ENCODE peak calls at places on chromosomes 4 and X, in nine cellular contexts. One of them, this sample, is unnamed.

GRCh38 chrX:23888887-23889501 is 18.7 kb downstream of the APOO start:
- DNase-seq in astrocyte: peak
- DNase-seq in mammary epithelial cell: no peak
- DNase-seq in PC-3: peak
- DNase-seq in HepG2: no peak
- DNase-seq in neural progenitor cell: no peak
- DNase-seq in HCT116: no peak
- DNase-seq in fibroblast of lung: peak
- DNase-seq in GM23248: peak
- DNase-seq in this sample: no peak

GRCh38 chr4:186792994-186793393 is 69.3 kb upstream of the FAT1 start:
- DNase-seq in PC-3: no peak
- DNase-seq in neural progenitor cell: no peak
- DNase-seq in GM23248: peak
- DNase-seq in astrocyte: peak
- DNase-seq in mammary epithelial cell: no peak
- DNase-seq in HCT116: no peak
- DNase-seq in fibroblast of lung: peak
- DNase-seq in HepG2: no peak
- DNase-seq in this sample: no peak

GRCh38 chrX:111568356-111568755 is 56.9 kb downstream of the SERTM2 start:
- DNase-seq in HepG2: peak
- DNase-seq in fibroblast of lung: peak
- DNase-seq in mammary epithelial cell: peak
- DNase-seq in GM23248: peak
- DNase-seq in neural progenitor cell: peak
- DNase-seq in HCT116: peak
- DNase-seq in astrocyte: no peak
- DNase-seq in PC-3: peak
- DNase-seq in this sample: no peak

GRCh38 chr4:70392057-70392776 is 5.5 kb upstream of the OPRPN start:
- DNase-seq in fibroblast of lung: no peak
- DNase-seq in PC-3: no peak
- DNase-seq in astrocyte: no peak
- DNase-seq in HCT116: no peak
- DNase-seq in neural progenitor cell: no peak
- DNase-seq in GM23248: no peak
- DNase-seq in HepG2: no peak
- DNase-seq in mammary epithelial cell: no peak
- DNase-seq in this sample: no peak

GRCh38 chr4:118734491-118735205 is 49.5 kb downstream of the METTL14 start:
- DNase-seq in neural progenitor cell: no peak
- DNase-seq in GM23248: no peak
- DNase-seq in PC-3: no peak
- DNase-seq in fibroblast of lung: peak
- DNase-seq in HepG2: no peak
- DNase-seq in astrocyte: peak
- DNase-seq in HCT116: no peak
- DNase-seq in mammary epithelial cell: no peak
- DNase-seq in this sample: no peak

GRCh38 chr4:185203380-185204237 is at the start of gene CFAP97:
- DNase-seq in PC-3: peak
- DNase-seq in HCT116: peak
- DNase-seq in fibroblast of lung: peak
- DNase-seq in GM23248: peak
- DNase-seq in astrocyte: peak
- DNase-seq in HepG2: peak
- DNase-seq in mammary epithelial cell: peak
- DNase-seq in neural progenitor cell: peak
- DNase-seq in this sample: no peak

GRCh38 chr4:159071178-159071968 is 31.5 kb upstream of the RAPGEF2 start:
- DNase-seq in neural progenitor cell: no peak
- DNase-seq in astrocyte: peak
- DNase-seq in GM23248: peak
- DNase-seq in mammary epithelial cell: peak
- DNase-seq in HepG2: peak
- DNase-seq in fibroblast of lung: peak
- DNase-seq in PC-3: peak
- DNase-seq in HCT116: peak
- DNase-seq in this sample: no peak

GRCh38 chrX:108022491-108023089 is 22.3 kb upstream of the VSIG1 start:
- DNase-seq in astrocyte: no peak
- DNase-seq in fibroblast of lung: no peak
- DNase-seq in GM23248: no peak
- DNase-seq in HepG2: no peak
- DNase-seq in HCT116: no peak
- DNase-seq in neural progenitor cell: no peak
- DNase-seq in mammary epithelial cell: peak
- DNase-seq in PC-3: peak
- DNase-seq in this sample: no peak

GRCh38 chr4:158176108-158176507 is 3.3 kb upstream of the GASK1B start:
- DNase-seq in astrocyte: peak
- DNase-seq in HCT116: peak
- DNase-seq in mammary epithelial cell: peak
- DNase-seq in PC-3: peak
- DNase-seq in HepG2: no peak
- DNase-seq in fibroblast of lung: peak
- DNase-seq in GM23248: peak
- DNase-seq in neural progenitor cell: no peak
- DNase-seq in this sample: no peak

GRCh38 chrX:72169008-72169728 is 12.4 kb upstream of the PIN4 start:
- DNase-seq in HepG2: no peak
- DNase-seq in astrocyte: no peak
- DNase-seq in mammary epithelial cell: no peak
- DNase-seq in GM23248: peak
- DNase-seq in neural progenitor cell: no peak
- DNase-seq in PC-3: no peak
- DNase-seq in fibroblast of lung: peak
- DNase-seq in HCT116: no peak
- DNase-seq in this sample: no peak

GRCh38 chrX:50579955-50580354 is 109.3 kb upstream of the DGKK start:
- DNase-seq in HepG2: peak
- DNase-seq in GM23248: peak
- DNase-seq in mammary epithelial cell: peak
- DNase-seq in neural progenitor cell: peak
- DNase-seq in PC-3: peak
- DNase-seq in HCT116: peak
- DNase-seq in astrocyte: peak
- DNase-seq in fibroblast of lung: peak
- DNase-seq in this sample: peak

GRCh38 chr4:82560853-82561744 is 689 bp downstream of the TMEM150C start:
- DNase-seq in neural progenitor cell: no peak
- DNase-seq in fibroblast of lung: no peak
- DNase-seq in PC-3: no peak
- DNase-seq in HCT116: no peak
- DNase-seq in astrocyte: no peak
- DNase-seq in mammary epithelial cell: no peak
- DNase-seq in GM23248: peak
- DNase-seq in HepG2: no peak
- DNase-seq in this sample: no peak

GRCh38 chrX:10811093-10811492 is 190.7 kb upstream of the MID1 start:
- DNase-seq in mammary epithelial cell: no peak
- DNase-seq in PC-3: no peak
- DNase-seq in fibroblast of lung: no peak
- DNase-seq in GM23248: no peak
- DNase-seq in astrocyte: no peak
- DNase-seq in HCT116: no peak
- DNase-seq in neural progenitor cell: no peak
- DNase-seq in HepG2: no peak
- DNase-seq in this sample: no peak

GRCh38 chrX:94455782-94456181 is 781.8 kb downstream of the FAM133A start:
- DNase-seq in PC-3: no peak
- DNase-seq in HepG2: no peak
- DNase-seq in HCT116: no peak
- DNase-seq in fibroblast of lung: no peak
- DNase-seq in astrocyte: no peak
- DNase-seq in mammary epithelial cell: no peak
- DNase-seq in GM23248: no peak
- DNase-seq in neural progenitor cell: peak
- DNase-seq in this sample: no peak

GRCh38 chr4:52143815-52144214 is 92.7 kb downstream of the SPATA18 start:
- DNase-seq in PC-3: no peak
- DNase-seq in mammary epithelial cell: no peak
- DNase-seq in HepG2: peak
- DNase-seq in neural progenitor cell: no peak
- DNase-seq in GM23248: no peak
- DNase-seq in HCT116: no peak
- DNase-seq in fibroblast of lung: no peak
- DNase-seq in astrocyte: no peak
- DNase-seq in this sample: no peak

DNA sequence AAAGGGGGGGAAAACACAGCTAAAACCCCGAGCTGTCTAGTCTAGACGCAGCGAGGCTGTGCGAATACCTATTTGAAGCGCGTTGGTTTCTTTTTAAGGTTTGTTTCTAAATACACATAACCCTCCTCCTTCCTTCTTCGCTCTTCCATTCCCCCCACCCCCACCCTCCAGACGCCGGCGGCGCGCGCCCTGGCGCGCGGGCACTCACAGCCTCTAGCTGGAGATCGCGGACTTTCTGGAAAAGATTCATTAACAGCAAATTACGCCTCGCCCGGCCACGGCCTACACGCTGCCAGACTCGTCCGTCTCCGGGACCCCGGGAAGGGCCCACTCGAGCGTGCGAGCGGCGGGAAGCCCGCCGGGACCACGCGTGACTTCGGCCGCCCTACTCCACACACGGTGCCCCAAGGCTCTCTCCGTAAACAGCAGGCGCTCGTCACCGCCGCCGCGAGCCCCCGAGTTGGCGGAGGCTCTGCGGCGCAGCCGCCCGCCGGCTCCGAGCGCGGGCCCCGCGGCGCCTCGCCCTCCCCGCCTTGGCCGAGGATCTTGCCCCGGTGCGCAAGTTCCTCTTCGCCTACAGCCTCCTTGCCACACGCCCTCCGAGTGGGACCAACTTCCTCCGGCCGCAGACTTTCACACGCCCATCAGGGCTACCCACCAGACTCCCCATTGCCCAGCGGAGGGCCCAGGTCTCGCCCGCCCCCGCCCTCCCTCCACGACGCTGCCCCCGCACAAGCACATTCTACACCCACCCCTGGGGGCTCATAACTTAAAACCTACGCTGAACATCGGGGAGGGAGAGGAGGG is 2.0 kb downstream of the BCOR start:
- DNase-seq in HepG2: no peak
- DNase-seq in fibroblast of lung: no peak
- DNase-seq in HCT116: no peak
- DNase-seq in astrocyte: no peak
- DNase-seq in GM23248: peak
- DNase-seq in neural progenitor cell: peak
- DNase-seq in mammary epithelial cell: peak
- DNase-seq in PC-3: peak
- DNase-seq in this sample: no peak
- TF ChIP-seq EZH2 in HepG2: no peak
- TF ChIP-seq EZH2 in fibroblast of lung: no peak
- TF ChIP-seq EZH2 in HCT116: no peak
- TF ChIP-seq EZH2 in astrocyte: no peak
- TF ChIP-seq EZH2 in GM23248: no peak
- TF ChIP-seq EZH2 in neural progenitor cell: peak
- TF ChIP-seq EZH2 in mammary epithelial cell: no peak
- TF ChIP-seq EZH2 in PC-3: no peak
- TF ChIP-seq EZH2 in this sample: no peak

GRCh38 chr4:116005037-116005805 is 891.8 kb upstream of the NDST4 start:
- DNase-seq in HepG2: no peak
- DNase-seq in fibroblast of lung: no peak
- DNase-seq in mammary epithelial cell: no peak
- DNase-seq in neural progenitor cell: no peak
- DNase-seq in GM23248: peak
- DNase-seq in PC-3: no peak
- DNase-seq in astrocyte: no peak
- DNase-seq in HCT116: no peak
- DNase-seq in this sample: no peak

GRCh38 chr4:116005806-116006088 is 892.3 kb upstream of the NDST4 start:
- DNase-seq in PC-3: no peak
- DNase-seq in fibroblast of lung: no peak
- DNase-seq in HCT116: no peak
- DNase-seq in mammary epithelial cell: no peak
- DNase-seq in GM23248: no peak
- DNase-seq in neural progenitor cell: no peak
- DNase-seq in astrocyte: no peak
- DNase-seq in HepG2: no peak
- DNase-seq in this sample: no peak

DNA sequence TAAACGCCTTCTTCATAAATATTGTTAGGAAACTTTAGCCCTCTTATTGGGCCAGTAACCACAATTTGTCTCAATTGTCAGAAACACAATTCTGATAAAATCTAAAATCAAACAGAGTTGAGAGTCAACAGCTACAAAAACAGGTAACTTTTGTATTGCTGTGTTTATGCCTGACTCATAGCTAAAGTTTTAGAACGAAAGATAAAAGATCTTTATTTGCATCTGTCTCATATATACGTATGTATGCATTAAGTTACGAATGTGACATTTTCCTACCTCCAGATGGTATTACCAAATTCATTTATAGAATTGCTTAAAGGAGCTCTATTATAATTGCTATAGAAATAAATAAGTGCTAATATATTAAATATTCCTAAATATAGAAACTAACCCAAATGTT is 887.9 kb upstream of the NDST4 start:
- DNase-seq in GM23248: no peak
- DNase-seq in HepG2: no peak
- DNase-seq in fibroblast of lung: no peak
- DNase-seq in neural progenitor cell: no peak
- DNase-seq in PC-3: peak
- DNase-seq in astrocyte: no peak
- DNase-seq in mammary epithelial cell: no peak
- DNase-seq in HCT116: no peak
- DNase-seq in this sample: no peak
- TF ChIP-seq EZH2 in GM23248: no peak
- TF ChIP-seq EZH2 in HepG2: no peak
- TF ChIP-seq EZH2 in fibroblast of lung: no peak
- TF ChIP-seq EZH2 in neural progenitor cell: no peak
- TF ChIP-seq EZH2 in PC-3: no peak
- TF ChIP-seq EZH2 in astrocyte: no peak
- TF ChIP-seq EZH2 in mammary epithelial cell: no peak
- TF ChIP-seq EZH2 in HCT116: no peak
- TF ChIP-seq EZH2 in this sample: no peak

DNA sequence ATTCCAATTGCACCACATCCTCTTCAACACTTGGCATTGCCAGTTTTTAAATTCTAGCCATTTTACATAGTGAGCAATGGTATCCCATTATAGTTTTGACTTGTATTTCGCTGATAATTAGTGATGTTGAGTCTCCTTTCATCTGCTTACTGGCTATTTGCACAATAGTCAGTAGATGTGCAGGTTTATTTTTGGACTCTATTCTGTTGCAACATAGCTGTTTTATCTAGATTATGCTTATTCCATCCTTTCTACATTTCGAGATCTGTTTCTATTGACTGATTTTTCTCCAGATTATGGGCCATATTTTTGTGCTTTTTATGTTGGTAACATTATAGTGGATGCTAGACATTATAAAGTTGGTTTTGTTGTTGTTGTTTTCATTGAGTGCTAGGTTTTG is 106.1 kb downstream of the WWC2 start:
- DNase-seq in fibroblast of lung: no peak
- DNase-seq in PC-3: no peak
- DNase-seq in mammary epithelial cell: no peak
- DNase-seq in GM23248: no peak
- DNase-seq in astrocyte: no peak
- DNase-seq in neural progenitor cell: no peak
- DNase-seq in HepG2: no peak
- DNase-seq in HCT116: no peak
- DNase-seq in this sample: no peak
- TF ChIP-seq EZH2 in fibroblast of lung: no peak
- TF ChIP-seq EZH2 in PC-3: no peak
- TF ChIP-seq EZH2 in mammary epithelial cell: no peak
- TF ChIP-seq EZH2 in GM23248: no peak
- TF ChIP-seq EZH2 in astrocyte: no peak
- TF ChIP-seq EZH2 in neural progenitor cell: no peak
- TF ChIP-seq EZH2 in HepG2: no peak
- TF ChIP-seq EZH2 in HCT116: no peak
- TF ChIP-seq EZH2 in this sample: no peak

GRCh38 chr4:182447938-182448280 is 204.7 kb downstream of the TENM3 start:
- DNase-seq in neural progenitor cell: peak
- DNase-seq in mammary epithelial cell: no peak
- DNase-seq in HepG2: no peak
- DNase-seq in HCT116: no peak
- DNase-seq in fibroblast of lung: peak
- DNase-seq in PC-3: no peak
- DNase-seq in astrocyte: no peak
- DNase-seq in GM23248: peak
- DNase-seq in this sample: no peak
- TF ChIP-seq EZH2 in neural progenitor cell: no peak
- TF ChIP-seq EZH2 in mammary epithelial cell: no peak
- TF ChIP-seq EZH2 in HepG2: no peak
- TF ChIP-seq EZH2 in HCT116: no peak
- TF ChIP-seq EZH2 in fibroblast of lung: peak
- TF ChIP-seq EZH2 in PC-3: no peak
- TF ChIP-seq EZH2 in astrocyte: no peak
- TF ChIP-seq EZH2 in GM23248: no peak
- TF ChIP-seq EZH2 in this sample: no peak

This sample was measured in keratinocyte.